ENCODE peak calls at places on chromosomes 16 and 17, in seven cellular contexts. A, D, O, X, S, N and G are unnamed samples.

GRCh38 chr16:46828292-46828691 is 2.7 kb downstream of the C16orf87 start:
- DNase-seq in S (no peak), A (no peak), N (no peak), O (no peak), X (no peak), D (no peak), G (no peak)

GRCh38 chr16:2019500-2019899 is at the start of gene NPW:
- DNase-seq in O (no peak), S (peak; percentile 77), D (peak; percentile 75), X (no peak), N (no peak), A (no peak), G (peak; percentile 20)

GRCh38 chr17:46194393-46195216 is 1.4 kb upstream of the KANSL1 start:
- DNase-seq in S (no peak), O (no peak), N (peak; percentile 80), A (peak; percentile 39), X (peak; percentile 59), D (no peak), G (peak; percentile 88)

GRCh38 chr17:14813649-14814048 is 451.5 kb downstream of the PMP22 start:
- DNase-seq in X (no peak), A (no peak), D (no peak), S (peak; percentile 92), O (no peak), N (no peak), G (no peak)

GRCh38 chr17:78818932-78819331 is 21.7 kb downstream of the USP36 start:
- DNase-seq in N (no peak), O (no peak), X (no peak), A (no peak), D (no peak), S (no peak), G (no peak)

GRCh38 chr16:77336637-77337036 is 98.2 kb downstream of the ADAMTS18 start:
- DNase-seq in X (no peak), N (no peak), O (peak; percentile 11), A (no peak), D (no peak), S (peak; percentile 57), G (no peak)

GRCh38 chr17:4514206-4514605 is 15.5 kb downstream of the SPNS2 start:
- DNase-seq in N (no peak), A (no peak), X (no peak), S (peak; percentile 79), D (no peak), O (no peak), G (no peak)

GRCh38 chr16:49652441-49653175 is 203.3 kb downstream of the ZNF423 start:
- DNase-seq in O (no peak), A (no peak), D (no peak), N (peak; percentile 54), X (no peak), S (no peak), G (peak; percentile 96)

GRCh38 chr17:61737820-61738219 is 125.5 kb downstream of the BRIP1 start:
- DNase-seq in S (no peak), A (no peak), X (no peak), N (no peak), O (no peak), D (no peak), G (no peak)

GRCh38 chr16:75250809-75251279 is 580 bp downstream of the BCAR1 start:
- DNase-seq in S (peak; percentile 73), N (no peak), A (no peak), O (no peak), D (peak; percentile 91), X (no peak), G (peak; percentile 78)

GRCh38 chr17:14947671-14948070 is 317.5 kb downstream of the PMP22 start:
- DNase-seq in N (no peak), A (no peak), O (no peak), X (no peak), S (no peak), D (no peak), G (no peak)

GRCh38 chr17:49315551-49315951 is 46.5 kb downstream of the ZNF652 start:
- DNase-seq in N (peak; percentile 91), A (peak; percentile 79), X (peak; percentile 91), O (peak; percentile 32), D (no peak), S (peak; percentile 91), G (peak; percentile 94)

GRCh38 chr17:50684612-50685333 is 22.9 kb downstream of the ANKRD40 start:
- DNase-seq in A (no peak), O (no peak), X (no peak), D (peak; percentile 63), S (peak; percentile 79), N (no peak), G (no peak)
- H3K4me1 ChIP-seq in A (peaks cover 96% of the 10 kb centered on the region), O (peaks cover 29% of the 10 kb centered on the region), X (peaks cover 27% of the 10 kb centered on the region), D (peaks cover 12% of the 10 kb centered on the region), S (peaks cover 8% of the 10 kb centered on the region), N (peaks cover 24% of the 10 kb centered on the region), G (peaks cover 52% of the 10 kb centered on the region)

DNA sequence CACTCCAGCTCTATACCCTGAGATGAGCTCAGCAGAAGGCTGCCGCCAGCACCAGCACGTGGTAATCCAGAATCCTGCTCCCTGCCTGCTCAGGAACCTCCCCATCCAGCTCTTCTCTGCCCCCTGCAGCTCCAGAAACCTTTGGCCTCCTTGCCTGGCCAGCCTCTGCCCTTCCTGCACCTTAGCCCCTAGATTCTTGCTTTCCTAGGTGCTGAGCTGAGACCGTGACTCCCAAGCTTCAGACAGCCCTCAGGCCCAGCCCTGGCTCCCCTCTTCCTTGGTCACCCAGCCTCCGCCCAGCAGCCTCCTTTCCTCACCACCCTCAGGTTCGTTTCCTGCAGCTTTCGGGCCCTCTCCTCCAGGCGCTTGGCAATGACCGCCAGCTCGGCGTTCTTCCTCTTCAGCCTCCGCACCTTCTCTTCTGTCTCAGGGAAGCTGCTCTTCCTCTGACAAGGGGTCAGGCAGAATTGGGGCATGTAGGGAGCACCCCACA is 2.6 kb downstream of the TSPOAP1 start:
- DNase-seq in X (no peak), O (no peak), D (peak; percentile 69), A (no peak), S (peak; percentile 72), N (no peak), G (no peak)
- H3K9ac ChIP-seq in X (no peak overlapping the region), O (no peak overlapping the region), D (no peak overlapping the region), A (no peak overlapping the region), S (no peak overlapping the region), N (no peak overlapping the region), G (no peak overlapping the region)

GRCh38 chr17:82527893-82528292 is 8.4 kb downstream of the FOXK2 start:
- DNase-seq in S (no peak), O (no peak), A (no peak), N (no peak), X (no peak), D (no peak), G (no peak)

GRCh38 chr17:82528484-82529265 is 9.1 kb downstream of the FOXK2 start:
- DNase-seq in O (no peak), N (peak; percentile 40), D (no peak), X (peak; percentile 24), S (peak; percentile 56), A (peak; percentile 31), G (no peak)

GRCh38 chr17:82529914-82530300 is 10.4 kb downstream of the FOXK2 start:
- DNase-seq in S (no peak), D (no peak), X (no peak), N (no peak), O (no peak), A (no peak), G (no peak)

GRCh38 chr17:82534401-82534812 is 14.9 kb downstream of the FOXK2 start:
- DNase-seq in D (no peak), X (no peak), O (no peak), S (peak; percentile 70), N (no peak), A (no peak), G (no peak)

GRCh38 chr17:82531431-82531881 is 11.9 kb downstream of the FOXK2 start:
- DNase-seq in A (no peak), S (no peak), D (no peak), N (peak; percentile 73), X (peak; percentile 92), O (no peak), G (peak; percentile 51)
- H3K4me1 ChIP-seq in A (peaks cover 79% of the 10 kb centered on the region), S (peaks cover 11% of the 10 kb centered on the region), D (peaks cover 28% of the 10 kb centered on the region), N (peaks cover 12% of the 10 kb centered on the region), X (peaks cover 22% of the 10 kb centered on the region), O (peaks cover 9% of the 10 kb centered on the region), G (peaks cover 48% of the 10 kb centered on the region)

DNA sequence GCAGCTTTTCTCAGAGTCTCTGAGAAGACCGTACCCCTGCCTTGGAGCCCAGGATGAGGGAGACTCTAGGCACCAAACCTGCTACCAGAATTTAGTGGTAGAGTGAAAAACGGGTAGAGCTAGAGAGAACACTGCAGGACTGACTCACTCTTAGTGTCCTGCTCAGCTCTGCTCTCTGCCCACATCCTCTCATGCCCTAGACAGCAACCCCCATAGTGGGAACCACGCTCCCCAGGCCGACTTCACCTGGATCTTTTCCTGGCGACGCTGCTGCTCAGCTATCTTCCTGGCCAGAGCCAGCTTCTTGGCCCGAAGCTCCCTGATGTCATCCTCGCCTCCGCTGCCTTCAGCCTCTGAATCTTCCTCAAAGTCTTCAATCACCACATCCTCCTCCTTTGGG is 26.7 kb downstream of the HIC1 start:
- DNase-seq in S (no peak), X (peak; percentile 53), N (no peak), O (no peak), A (no peak), D (no peak), G (no peak)
- H3K9ac ChIP-seq in S (no peak overlapping the region), X (peak overlapping the region; percentile 8), N (no peak overlapping the region), O (no peak overlapping the region), A (no peak overlapping the region), D (no peak overlapping the region), G (no peak overlapping the region)

GRCh38 chr16:85171004-85171808 is 58.9 kb upstream of the CIBAR2 start:
- DNase-seq in S (no peak), X (no peak), D (peak; percentile 69), O (no peak), N (peak; percentile 18), A (no peak), G (no peak)
- H3K4me1 ChIP-seq in S (peaks cover 7% of the 10 kb centered on the region), X (peaks cover 40% of the 10 kb centered on the region), D (peaks cover 22% of the 10 kb centered on the region), O (peaks cover 17% of the 10 kb centered on the region), N (peaks cover 25% of the 10 kb centered on the region), A (peaks cover 69% of the 10 kb centered on the region), G (peaks cover 74% of the 10 kb centered on the region)

GRCh38 chr17:39688945-39689344 is 1.1 kb upstream of the PGAP3 start:
- DNase-seq in D (peak; percentile 9), N (no peak), O (no peak), A (no peak), X (no peak), S (peak; percentile 90), G (no peak)
- H3K9ac ChIP-seq in D (no peak overlapping the region), N (no peak overlapping the region), O (no peak overlapping the region), A (peak overlapping the region; percentile 77), X (peak overlapping the region; percentile 87), S (no peak overlapping the region), G (peak overlapping the region; percentile 89)

DNA sequence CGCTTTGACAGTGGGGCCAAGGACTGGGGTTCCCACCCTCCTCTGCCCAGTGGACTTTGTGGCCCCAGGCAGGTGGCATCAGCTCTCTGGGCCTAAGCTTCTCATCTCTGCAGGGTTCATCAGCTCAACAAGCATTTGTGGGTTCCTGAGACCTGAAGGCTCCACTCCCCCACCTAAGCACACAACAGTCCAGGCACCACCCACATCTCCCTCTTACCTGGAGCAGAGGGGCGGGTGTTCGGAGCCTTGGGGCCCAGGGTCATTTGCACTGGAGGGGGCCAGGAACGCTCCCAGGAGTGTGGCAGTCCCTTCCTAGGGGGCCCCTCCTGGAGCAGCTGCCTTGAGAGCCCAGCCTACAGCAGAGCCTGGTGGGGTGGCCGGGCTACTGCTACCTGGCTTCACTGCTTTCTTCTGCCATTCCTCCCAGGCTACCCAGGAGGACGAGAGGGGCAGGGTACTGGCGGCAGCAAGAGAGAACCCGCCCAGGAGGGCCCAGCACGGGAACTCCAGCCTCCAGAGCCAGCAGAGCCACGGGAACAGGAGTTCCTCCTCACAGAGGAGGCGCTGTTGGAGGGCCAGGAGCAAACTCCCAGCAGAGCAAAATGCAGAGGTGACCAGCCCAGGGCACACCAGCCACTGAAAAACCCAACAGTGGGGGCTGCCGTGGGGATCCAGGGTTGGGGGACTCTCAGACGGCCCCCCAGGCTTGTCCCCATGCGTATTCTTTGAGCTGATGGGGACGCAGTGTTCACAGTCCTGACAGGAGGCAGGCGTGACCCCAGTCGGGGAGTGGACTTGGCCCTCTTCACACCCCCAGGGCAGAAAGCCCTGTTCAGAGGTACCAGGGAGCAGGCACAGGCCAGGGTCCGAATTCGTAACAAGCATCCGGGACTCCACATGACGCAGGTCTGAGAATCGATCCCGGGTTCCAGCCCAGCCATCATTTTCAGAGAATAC is 35.1 kb upstream of the SLC38A10 start:
- DNase-seq in S (peak; percentile 92), D (no peak), O (no peak), N (no peak), X (no peak), A (no peak), G (no peak)
- H3K4me1 ChIP-seq in S (peaks cover 25% of the 10 kb centered on the region), D (peaks cover 5% of the 10 kb centered on the region), O (peaks cover 25% of the 10 kb centered on the region), N (peaks cover 10% of the 10 kb centered on the region), X (peaks cover 18% of the 10 kb centered on the region), A (peaks cover 63% of the 10 kb centered on the region), G (peaks cover 44% of the 10 kb centered on the region)